ENCODE peak calls at places on chromosome 14, in nine cellular contexts. P is NCI-H2107; X is activated CD4-positive, alpha-beta T cell treated with anti-CD3 and anti-CD28 coated beads, Interleukin-2, amount 50 U/mL, for 1 hour; C is caudate nucleus; K is NCI-H2029; A is psoas muscle; Q is T-helper 9 cell; E is fibroblast of lung; B is HEK293T. G is an unnamed sample.

GRCh38 chr14:29773990-29774389 is 153.7 kb downstream of the PRKD1 start:
- DNase-seq in P (peak), X (no peak), C (no peak), K (peak), A (no peak), Q (no peak), E (no peak), B (no peak), G (no peak)

GRCh38 chr14:65169351-65169750 is 67.0 kb upstream of the MAX start:
- DNase-seq in P (no peak), X (no peak), C (no peak), K (no peak), A (no peak), Q (no peak), E (peak), B (no peak), G (peak)

GRCh38 chr14:21268612-21269251 is 510 bp downstream of the HNRNPC start:
- DNase-seq in P (peak), X (no peak), C (no peak), K (peak), A (no peak), Q (no peak), E (peak), B (no peak), G (no peak)

GRCh38 chr14:20427231-20428009 is 8.5 kb downstream of the KLHL33 start:
- DNase-seq in P (no peak), X (no peak), C (no peak), K (peak), A (no peak), Q (no peak), E (peak), B (no peak), G (peak)

GRCh38 chr14:71319646-71320045 is 412.4 kb downstream of the PCNX1 start:
- DNase-seq in P (no peak), X (no peak), C (no peak), K (no peak), A (no peak), Q (no peak), E (no peak), B (peak), G (peak)

GRCh38 chr14:64639340-64639821 is 64.8 kb upstream of the PLEKHG3 start:
- DNase-seq in P (no peak), X (no peak), C (no peak), K (no peak), A (no peak), Q (no peak), E (no peak), B (no peak), G (no peak)

GRCh38 chr14:92490239-92490959 is 23.2 kb upstream of the RIN3 start:
- DNase-seq in P (no peak), X (no peak), C (no peak), K (no peak), A (no peak), Q (no peak), E (no peak), B (no peak), G (no peak)

GRCh38 chr14:104799657-104800599 is 973 bp upstream of the ZBTB42 start:
- DNase-seq in P (no peak), X (peak), C (no peak), K (no peak), A (peak), Q (peak), E (peak), B (peak), G (peak)

GRCh38 chr14:45112886-45113772 is 21.2 kb downstream of the FKBP3 start:
- DNase-seq in P (no peak), X (no peak), C (no peak), K (peak), A (no peak), Q (no peak), E (peak), B (no peak), G (no peak)

GRCh38 chr14:100903672-100904185 is at the start of gene RTL1:
- DNase-seq in P (no peak), X (no peak), C (no peak), K (no peak), A (no peak), Q (no peak), E (no peak), B (no peak), G (no peak)

GRCh38 chr14:77037886-77038511 is 9.5 kb upstream of the IRF2BPL start:
- DNase-seq in P (no peak), X (peak), C (no peak), K (no peak), A (no peak), Q (peak), E (peak), B (no peak), G (no peak)

GRCh38 chr14:104150201-104151027 is 12.0 kb downstream of the KIF26A start:
- DNase-seq in P (no peak), X (no peak), C (no peak), K (peak), A (no peak), Q (no peak), E (peak), B (peak), G (no peak)

GRCh38 chr14:35229495-35230089 is 62.6 kb upstream of the PSMA6 start:
- DNase-seq in P (no peak), X (no peak), C (no peak), K (peak), A (no peak), Q (no peak), E (peak), B (no peak), G (no peak)

GRCh38 chr14:52033131-52033642 is 35.7 kb downstream of the NID2 start:
- DNase-seq in P (no peak), X (no peak), C (no peak), K (no peak), A (no peak), Q (no peak), E (no peak), B (no peak), G (peak)

GRCh38 chr14:57417228-57417627 is 26.8 kb downstream of the NAA30 start:
- DNase-seq in P (no peak), X (no peak), C (no peak), K (no peak), A (no peak), Q (no peak), E (no peak), B (no peak), G (no peak)

GRCh38 chr14:74888164-74889158 is 6.7 kb downstream of the DLST start:
- DNase-seq in P (no peak), X (no peak), C (no peak), K (no peak), A (no peak), Q (no peak), E (no peak), B (no peak), G (no peak)

GRCh38 chr14:104262515-104263514 is 124.4 kb downstream of the KIF26A start:
- DNase-seq in P (no peak), X (no peak), C (no peak), K (no peak), A (no peak), Q (no peak), E (no peak), B (no peak), G (no peak)

GRCh38 chr14:23076785-23077408 is 18.0 kb downstream of the ACIN1 start:
- DNase-seq in P (no peak), X (no peak), C (no peak), K (no peak), A (no peak), Q (no peak), E (peak), B (peak), G (no peak)

GRCh38 chr14:68819260-68819691 is 26.4 kb upstream of the ZFP36L1 start:
- DNase-seq in P (no peak), X (peak), C (no peak), K (no peak), A (no peak), Q (no peak), E (peak), B (no peak), G (peak)

GRCh38 chr14:67487937-67488893 is at the start of gene TMEM229B:
- DNase-seq in P (no peak), X (peak), C (no peak), K (no peak), A (peak), Q (peak), E (no peak), B (no peak), G (no peak)

GRCh38 chr14:41488401-41488800 is 118.3 kb upstream of the LRFN5 start:
- DNase-seq in P (no peak), X (no peak), C (no peak), K (no peak), A (no peak), Q (no peak), E (no peak), B (no peak), G (no peak)

GRCh38 chr14:68946423-68946822 is 32.7 kb downstream of the ACTN1 start:
- DNase-seq in P (no peak), X (no peak), C (no peak), K (no peak), A (no peak), Q (no peak), E (no peak), B (no peak), G (no peak)

GRCh38 chr14:19823765-19824164 is 20.2 kb downstream of the OR4N2 start:
- DNase-seq in P (no peak), X (no peak), C (no peak), K (no peak), A (no peak), Q (no peak), E (no peak), B (no peak), G (peak)

GRCh38 chr14:96986701-96987474 is 189.7 kb downstream of the VRK1 start:
- DNase-seq in P (no peak), X (no peak), C (no peak), K (no peak), A (no peak), Q (no peak), E (no peak), B (no peak), G (no peak)

GRCh38 chr14:37056473-37056872 is 115.9 kb downstream of the SLC25A21 start:
- DNase-seq in P (no peak), X (no peak), C (no peak), K (no peak), A (no peak), Q (no peak), E (peak), B (peak), G (peak)

GRCh38 chr14:102708494-102708893 is 68.8 kb upstream of the TRAF3 start:
- DNase-seq in P (no peak), X (no peak), C (no peak), K (no peak), A (no peak), Q (no peak), E (no peak), B (no peak), G (no peak)

GRCh38 chr14:57937681-57938080 is 71.8 kb upstream of the SLC35F4 start:
- DNase-seq in P (no peak), X (no peak), C (no peak), K (no peak), A (no peak), Q (no peak), E (no peak), B (no peak), G (no peak)

GRCh38 chr14:61602733-61603077 is 92.6 kb upstream of the HIF1A start:
- DNase-seq in P (no peak), X (no peak), C (no peak), K (no peak), A (no peak), Q (no peak), E (no peak), B (no peak), G (no peak)

GRCh38 chr14:74038015-74038859 is 19.1 kb downstream of the BBOF1 start:
- DNase-seq in P (peak), X (no peak), C (no peak), K (peak), A (no peak), Q (no peak), E (peak), B (peak), G (peak)

GRCh38 chr14:64209428-64210165 is 84.6 kb downstream of the ESR2 start:
- DNase-seq in P (peak), X (no peak), C (no peak), K (no peak), A (no peak), Q (no peak), E (peak), B (no peak), G (no peak)

GRCh38 chr14:51616256-51616655 is 35.5 kb upstream of the FRMD6 start:
- DNase-seq in P (no peak), X (no peak), C (no peak), K (no peak), A (no peak), Q (no peak), E (no peak), B (no peak), G (no peak)

GRCh38 chr14:102799684-102800562 is 22.7 kb downstream of the TRAF3 start:
- DNase-seq in P (no peak), X (no peak), C (no peak), K (no peak), A (no peak), Q (no peak), E (peak), B (no peak), G (peak)

GRCh38 chr14:24630872-24631477 is 3.0 kb downstream of the GZMB start:
- DNase-seq in P (no peak), X (no peak), C (no peak), K (peak), A (no peak), Q (no peak), E (peak), B (no peak), G (no peak)